ENCODE peak calls at places on chromosome 18, in four cellular contexts. I, R, E and V are unnamed samples.

GRCh38 chr18:70181015-70181414 is 24.5 kb downstream of the RTTN start:
- DNase-seq in R (peak), I (no peak), E (no peak), V (peak)

GRCh38 chr18:36635414-36636096 is 193.2 kb downstream of the TPGS2 start:
- DNase-seq in I (no peak), R (peak), E (no peak), V (no peak)

GRCh38 chr18:68916734-68917133 is 118.9 kb downstream of the CCDC102B start:
- DNase-seq in I (no peak), E (no peak), R (no peak), V (peak)

GRCh38 chr18:79068299-79068945 is 772 bp upstream of the ATP9B start:
- DNase-seq in R (no peak), E (peak), I (no peak), V (peak)

GRCh38 chr18:55477537-55478300 is 110.3 kb downstream of the TCF4 start:
- DNase-seq in I (no peak), E (no peak), R (no peak), V (peak)

GRCh38 chr18:53544926-53545325 is 679.5 kb downstream of the MBD2 start:
- DNase-seq in R (no peak), E (no peak), I (no peak), V (no peak)

GRCh38 chr18:1018211-1018651 is 113.6 kb downstream of the ADCYAP1 start:
- DNase-seq in R (no peak), I (no peak), E (no peak), V (peak)

GRCh38 chr18:21851327-21851961 is 110.9 kb downstream of the MIB1 start:
- DNase-seq in I (no peak), E (no peak), R (no peak), V (peak)

GRCh38 chr18:35573531-35573930 is 8.0 kb upstream of the GALNT1 start:
- DNase-seq in I (no peak), R (no peak), E (no peak), V (no peak)

GRCh38 chr18:61129001-61129400 is 204.2 kb upstream of the CDH20 start:
- DNase-seq in I (no peak), R (no peak), E (no peak), V (no peak)

GRCh38 chr18:51417643-51418483 is 220.4 kb upstream of the MEX3C start:
- DNase-seq in R (no peak), I (no peak), E (no peak), V (no peak)

GRCh38 chr18:59885579-59886163 is 14.1 kb upstream of the PMAIP1 start:
- DNase-seq in E (no peak), R (no peak), I (no peak), V (peak)

GRCh38 chr18:39862341-39862740 is 2092.7 kb upstream of the PIK3C3 start:
- DNase-seq in I (no peak), E (no peak), R (no peak), V (peak)

GRCh38 chr18:45719106-45719505 is 4.9 kb upstream of the SLC14A1 start:
- DNase-seq in E (no peak), R (no peak), I (no peak), V (no peak)

GRCh38 chr18:45723921-45724320 is at the start of gene SLC14A1:
- DNase-seq in R (no peak), I (no peak), E (no peak), V (no peak)

GRCh38 chr18:45726603-45727002 is 2.6 kb downstream of the SLC14A1 start:
- DNase-seq in I (no peak), R (no peak), E (no peak), V (peak)

GRCh38 chr18:45724591-45724990 is 610 bp downstream of the SLC14A1 start:
- DNase-seq in I (no peak), R (no peak), E (no peak), V (peak)

DNA sequence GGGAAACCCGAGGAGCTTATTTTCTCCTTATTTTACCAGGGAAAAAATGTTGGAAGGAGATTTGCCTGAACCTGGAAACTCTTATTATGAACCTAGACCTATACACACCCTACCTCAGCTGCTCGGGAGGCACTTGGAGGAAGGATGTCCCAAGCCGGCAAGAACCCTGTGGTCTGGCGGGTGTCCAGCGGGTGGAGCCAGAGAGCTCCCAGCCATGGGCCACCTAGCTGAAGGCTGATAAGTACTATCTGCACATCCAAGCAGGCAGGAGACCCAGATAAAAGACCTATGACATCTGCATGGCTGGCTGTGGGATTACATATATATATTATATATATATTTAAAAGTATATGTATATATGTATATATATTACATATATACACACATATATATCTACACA is 1.1 kb upstream of the SLC14A1 start:
- DNase-seq in I (peak), E (peak), R (no peak), V (peak)
- TF ChIP-seq CTCF in I (peak), E (peak), R (peak), V (peak)

GRCh38 chr18:58847383-58848071 is 17.1 kb upstream of the ZNF532 start:
- DNase-seq in R (no peak), I (no peak), E (no peak), V (no peak)

GRCh38 chr18:58851874-58852273 is 12.8 kb upstream of the ZNF532 start:
- DNase-seq in I (no peak), R (no peak), E (no peak), V (no peak)

GRCh38 chr18:58848685-58849084 is 16.0 kb upstream of the ZNF532 start:
- DNase-seq in I (no peak), E (no peak), R (no peak), V (peak)

GRCh38 chr18:58852629-58853028 is 12.0 kb upstream of the ZNF532 start:
- DNase-seq in E (no peak), I (no peak), R (no peak), V (no peak)

GRCh38 chr18:58850784-58851469 is 13.8 kb upstream of the ZNF532 start:
- DNase-seq in E (no peak), R (no peak), I (no peak), V (no peak)
- H3K4me3 ChIP-seq in E (no peak), R (no peak), I (no peak), V (no peak)

DNA sequence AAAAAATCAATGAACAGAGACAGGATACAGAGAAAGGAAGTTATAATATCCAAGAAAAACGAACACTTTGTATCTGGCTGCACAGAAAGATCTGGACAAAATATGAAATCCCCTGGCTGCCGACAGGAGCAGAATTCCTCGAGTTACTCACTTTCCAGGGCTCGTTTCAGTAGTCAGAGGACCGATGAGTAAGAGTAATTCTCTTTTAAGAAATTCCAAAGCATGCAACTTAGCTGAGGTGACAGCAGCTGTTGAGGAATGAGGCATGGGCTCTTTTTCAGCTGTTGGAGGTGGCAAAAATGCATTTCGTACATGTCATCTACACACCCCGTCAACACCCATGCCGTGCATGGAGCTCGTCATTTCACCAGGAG is 210.7 kb upstream of the SMIM21 start:
- DNase-seq in E (no peak), R (no peak), I (no peak), V (peak)
- TF ChIP-seq CTCF in E (no peak), R (no peak), I (no peak), V (peak)

DNA sequence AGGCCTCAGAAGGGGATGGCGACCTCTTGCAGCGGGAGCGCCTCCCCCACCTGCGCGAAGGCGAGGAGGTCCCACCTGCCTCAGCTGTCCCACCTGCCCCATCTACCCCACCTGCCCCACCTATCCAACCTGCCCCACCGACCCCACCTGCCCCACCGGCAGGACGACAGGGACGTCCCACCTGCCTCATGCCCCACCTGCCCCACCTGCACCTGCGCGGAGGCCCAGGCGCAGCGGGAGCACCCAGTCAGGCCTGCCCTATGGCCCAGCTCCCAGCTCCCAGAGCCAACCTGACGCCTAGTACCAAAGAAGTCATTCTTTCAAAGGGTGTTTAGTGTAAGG is 489.1 kb upstream of the SMIM21 start:
- DNase-seq in E (no peak), R (no peak), I (no peak), V (no peak)
- H3K4me3 ChIP-seq in E (peak), R (peak), I (no peak), V (no peak)

GRCh38 chr18:23585007-23585871 is 1.1 kb downstream of the NPC1 start:
- DNase-seq in I (no peak), E (no peak), R (no peak), V (peak)

GRCh38 chr18:23585897-23586248 is 433 bp downstream of the NPC1 start:
- DNase-seq in R (no peak), E (no peak), I (no peak), V (no peak)

GRCh38 chr18:23588836-23589560 is 2.7 kb upstream of the NPC1 start:
- DNase-seq in R (no peak), I (no peak), E (no peak), V (peak)

GRCh38 chr18:23586249-23587196 is at the start of gene NPC1:
- DNase-seq in I (peak), R (peak), E (peak), V (peak)

GRCh38 chr18:23587220-23587642 is 925 bp upstream of the NPC1 start:
- DNase-seq in I (no peak), R (no peak), E (no peak), V (peak)
- TF ChIP-seq CTCF in I (no peak), R (no peak), E (no peak), V (no peak)

GRCh38 chr18:8469793-8470192 is 139.4 kb upstream of the RAB12 start:
- DNase-seq in E (no peak), R (no peak), I (no peak), V (peak)
- H3K4me3 ChIP-seq in E (no peak), R (no peak), I (no peak), V (no peak)

DNA sequence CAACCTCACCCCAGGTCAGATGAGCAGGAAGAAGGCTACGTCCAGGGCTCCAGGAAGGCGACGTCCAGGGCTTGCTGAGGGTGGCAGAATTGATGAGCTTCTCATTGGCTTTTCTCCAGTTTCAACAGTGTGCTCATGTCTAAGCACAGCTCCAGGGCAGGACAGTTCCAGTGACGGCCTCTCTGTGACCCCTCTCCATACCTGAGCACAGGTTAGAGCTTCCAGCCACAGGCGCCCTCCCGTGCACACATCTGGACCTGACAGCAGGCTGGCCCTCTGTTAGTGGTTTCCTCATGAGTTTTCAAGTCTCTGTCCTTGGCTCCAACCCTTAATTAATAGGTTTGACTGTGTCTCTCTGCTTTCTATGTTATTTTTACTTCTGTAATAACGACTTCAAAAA is 327.6 kb downstream of the ZNF516 start:
- DNase-seq in E (no peak), I (no peak), R (no peak), V (no peak)
- TF ChIP-seq CTCF in E (no peak), I (no peak), R (no peak), V (no peak)

DNA sequence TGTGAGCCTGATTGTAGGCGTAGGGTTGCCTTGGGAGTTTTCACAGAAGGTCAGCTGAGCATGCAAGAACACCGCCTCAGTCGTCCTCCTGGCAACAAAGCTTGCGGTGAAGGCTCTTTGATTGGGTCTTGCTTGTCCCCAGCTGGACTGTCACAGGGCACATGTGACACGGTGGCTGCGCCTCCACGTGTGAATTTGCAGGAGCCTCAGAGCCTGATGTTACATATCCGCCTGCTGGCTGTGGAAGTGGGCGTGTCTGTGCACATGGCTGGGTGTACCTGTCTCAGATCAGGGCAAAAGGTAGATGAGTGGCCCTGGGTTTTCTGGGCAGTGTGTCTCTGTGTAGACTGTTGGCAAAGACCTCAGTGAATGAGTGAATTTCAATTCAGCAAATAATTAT is 228.8 kb downstream of the HAUS1 start:
- DNase-seq in I (no peak), R (no peak), E (peak), V (no peak)
- H3K4me3 ChIP-seq in I (peak), R (peak), E (peak), V (no peak)

DNA sequence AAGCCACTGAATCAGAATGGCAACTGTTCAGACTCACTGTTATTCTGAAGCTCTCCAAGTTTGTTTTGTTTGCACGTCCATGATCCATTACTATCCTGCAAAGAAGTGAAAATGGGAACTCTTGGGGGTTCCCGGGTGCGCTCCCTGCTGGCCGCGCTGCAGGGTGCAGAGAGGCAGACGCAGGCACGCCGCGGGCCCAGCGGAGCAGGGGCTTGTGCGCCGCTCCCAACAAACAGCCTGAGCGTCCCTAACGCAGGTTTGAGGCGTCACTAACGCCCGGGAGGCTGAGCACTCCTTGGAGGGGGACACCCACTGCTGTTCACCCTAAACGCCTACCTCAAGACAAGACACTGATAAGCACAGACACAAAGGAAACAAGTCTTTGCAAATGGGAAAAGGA is 14.3 kb upstream of the PIEZO2 start:
- DNase-seq in I (no peak), E (no peak), R (no peak), V (no peak)
- TF ChIP-seq CTCF in I (peak), E (peak), R (peak), V (no peak)